ENCODE peak calls at places on chromosomes 3 and 15, in seven cellular contexts. G is breast epithelium, J is adrenal gland, A is transverse colon, Q is IMR-90, M is gastrocnemius medialis, R is right lobe of liver. W is an unnamed sample.

GRCh38 chr15:30043211-30043655 is 39.5 kb upstream of the GOLGA8J start:
- DNase-seq in R (no peak), J (no peak), A (no peak), M (no peak), Q (peak; percentile 29), G (no peak), W (no peak)

GRCh38 chr3:109731639-109732473 is 394.5 kb upstream of the DPPA4 start:
- DNase-seq in M (no peak), G (no peak), J (peak; percentile 29), A (peak; percentile 51), Q (peak; percentile 72), R (peak; percentile 54), W (peak; percentile 47)

GRCh38 chr3:42730294-42730693 is 27.7 kb upstream of the HHATL start:
- DNase-seq in G (peak; percentile 15), M (peak; percentile 60), A (no peak), J (no peak), R (no peak), Q (no peak), W (no peak)

GRCh38 chr3:5197470-5198312 is 10.2 kb downstream of the EDEM1 start:
- DNase-seq in J (no peak), G (no peak), M (no peak), A (no peak), R (no peak), Q (peak; percentile 73), W (peak; percentile 73)

GRCh38 chr3:52086939-52087675 is 30.7 kb upstream of the DUSP7 start:
- DNase-seq in M (no peak), A (no peak), Q (peak; percentile 56), R (no peak), J (no peak), G (no peak), W (peak; percentile 85)

GRCh38 chr3:70352215-70352614 is 39.8 kb upstream of the MDFIC2 start:
- DNase-seq in G (no peak), J (no peak), R (no peak), Q (no peak), A (no peak), M (no peak), W (no peak)

GRCh38 chr15:95742836-95743235 is 587.7 kb upstream of the NR2F2 start:
- DNase-seq in R (no peak), G (no peak), Q (no peak), A (no peak), J (no peak), M (no peak), W (no peak)

GRCh38 chr3:139434764-139435291 is 41.5 kb downstream of the RBP2 start:
- DNase-seq in R (no peak), J (peak; percentile 32), A (no peak), M (no peak), Q (peak; percentile 28), G (no peak), W (no peak)

GRCh38 chr15:29034593-29035364 is 149.0 kb downstream of the APBA2 start:
- DNase-seq in J (no peak), Q (no peak), G (no peak), R (no peak), A (no peak), M (no peak), W (no peak)

GRCh38 chr3:188594137-188594536 is 440.2 kb downstream of the LPP start:
- DNase-seq in Q (peak; percentile 95), R (no peak), J (no peak), M (no peak), A (no peak), G (peak; percentile 32), W (no peak)

GRCh38 chr3:64340636-64341240 is 115.5 kb upstream of the PRICKLE2 start:
- DNase-seq in G (no peak), Q (peak; percentile 93), R (no peak), J (no peak), A (no peak), M (no peak), W (no peak)

GRCh38 chr3:125125822-125126245 is 70.0 kb upstream of the HEG1 start:
- DNase-seq in J (peak; percentile 70), R (no peak), G (no peak), M (no peak), A (no peak), Q (peak; percentile 95), W (peak; percentile 75)

GRCh38 chr3:130379274-130379673 is 33.8 kb downstream of the COL6A5 start:
- DNase-seq in A (no peak), Q (no peak), J (no peak), G (no peak), M (no peak), R (no peak), W (no peak)

GRCh38 chr3:141561426-141562034 is 74.7 kb downstream of the RASA2 start:
- DNase-seq in M (no peak), R (no peak), Q (peak; percentile 80), G (no peak), J (no peak), A (peak; percentile 11), W (peak; percentile 75)

GRCh38 chr3:156910022-156910421 is 83.9 kb downstream of the LEKR1 start:
- DNase-seq in A (no peak), J (no peak), G (no peak), R (no peak), Q (no peak), M (no peak), W (no peak)

GRCh38 chr3:71725279-71725991 is at the start of gene EIF4E3:
- DNase-seq in R (peak; percentile 58), Q (peak; percentile 4), G (no peak), J (no peak), M (peak; percentile 21), A (peak; percentile 42), W (peak; percentile 52)

GRCh38 chr15:46921906-46922305 is 795.4 kb upstream of the SEMA6D start:
- DNase-seq in Q (no peak), J (no peak), A (no peak), R (no peak), G (no peak), M (no peak), W (no peak)

GRCh38 chr15:27418729-27419128 is 447.7 kb downstream of the GABRG3 start:
- DNase-seq in R (no peak), G (no peak), M (no peak), Q (no peak), J (no peak), A (no peak), W (peak; percentile 25)

GRCh38 chr15:57031605-57032004 is 113.2 kb downstream of the TCF12 start:
- DNase-seq in J (peak; percentile 30), M (no peak), Q (peak; percentile 76), G (no peak), R (no peak), A (no peak), W (peak; percentile 9)

DNA sequence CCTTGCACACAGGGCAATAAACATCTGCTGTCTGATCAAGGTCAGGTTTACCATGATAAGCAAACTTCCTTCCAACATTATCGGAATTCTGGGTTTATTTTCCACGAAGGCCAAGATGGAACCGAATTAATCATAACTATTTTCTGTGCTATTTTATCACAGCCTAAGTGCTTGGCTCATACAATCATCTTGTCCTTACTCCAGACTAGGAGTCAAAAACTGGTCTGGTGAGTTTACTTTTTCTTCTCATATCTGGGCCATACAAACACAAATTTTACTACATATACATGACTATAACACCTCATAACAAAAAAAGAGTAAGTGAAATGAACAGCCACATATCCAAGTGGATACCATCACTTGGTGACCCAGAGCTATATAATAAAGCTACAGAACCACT is 2.3 kb downstream of the FBN1 start:
- DNase-seq in J (no peak), G (no peak), A (no peak), M (no peak), R (no peak), Q (no peak), W (no peak)
- H3K4me3 ChIP-seq in J (no peak overlapping the region), G (peak overlapping the region; percentile 94), A (peak overlapping the region; percentile 54), M (peak overlapping the region; percentile 64), R (peak overlapping the region; percentile 48), Q (peak overlapping the region; percentile 90), W (no peak overlapping the region)

GRCh38 chr15:45048784-45049631 is 26.0 kb downstream of the SORD start:
- DNase-seq in A (no peak), Q (peak; percentile 40), R (no peak), J (peak; percentile 69), M (no peak), G (no peak), W (peak; percentile 93)
- TF ChIP-seq POLR2A in A (no peak), Q (no peak), R (no peak), J (no peak), M (no peak), G (no peak), W (no peak)

DNA sequence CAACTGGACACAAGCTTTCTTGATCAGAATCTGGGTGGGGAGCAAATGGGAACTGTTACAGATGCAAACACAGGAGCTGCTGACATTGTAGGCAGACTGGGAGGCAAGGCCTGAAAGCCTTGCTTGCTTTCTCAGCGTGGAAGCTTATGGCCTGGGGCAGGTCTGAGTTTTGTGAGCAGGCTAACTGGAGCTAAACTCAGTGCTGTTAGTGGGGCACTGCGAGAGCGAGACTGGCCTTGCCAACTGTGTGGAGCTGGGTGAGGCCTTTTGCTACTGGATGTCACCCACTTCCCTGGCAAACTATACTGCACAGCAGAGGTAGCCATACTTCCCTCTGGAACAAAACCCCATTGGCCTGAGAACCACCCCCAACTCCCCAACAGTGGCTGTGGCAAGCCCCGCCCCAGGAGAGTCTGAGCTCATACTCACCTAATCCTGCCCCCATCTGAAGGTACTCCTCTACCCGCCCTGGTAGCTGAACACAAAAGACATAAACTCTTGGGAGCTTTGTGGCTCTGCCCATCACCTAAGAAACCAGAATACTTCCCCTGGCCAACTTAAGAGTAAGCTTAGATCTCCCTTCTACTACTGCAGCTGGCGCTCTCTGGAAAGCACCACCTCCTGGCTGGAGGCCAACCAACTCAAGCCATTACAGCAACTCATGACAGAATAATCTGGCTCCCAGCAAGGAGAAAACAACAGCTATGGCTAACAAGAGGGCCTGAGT is 42.9 kb downstream of the CFAP20DC start:
- DNase-seq in R (no peak), G (no peak), A (no peak), Q (peak; percentile 76), M (no peak), J (peak; percentile 48), W (no peak)
- TF ChIP-seq CTCF in R (no peak), G (no peak), A (no peak), Q (no peak), M (no peak), J (no peak), W (no peak)

GRCh38 chr3:186283096-186283495 is 78.9 kb downstream of the DGKG start:
- DNase-seq in R (no peak), G (no peak), J (no peak), M (no peak), Q (peak; percentile 34), A (no peak), W (no peak)

GRCh38 chr3:186284661-186285060 is 77.4 kb downstream of the DGKG start:
- DNase-seq in G (no peak), Q (no peak), A (no peak), J (no peak), M (no peak), R (no peak), W (no peak)

GRCh38 chr3:186283651-186284445 is 78.2 kb downstream of the DGKG start:
- DNase-seq in Q (peak; percentile 59), J (no peak), R (no peak), G (no peak), M (no peak), A (no peak), W (no peak)

GRCh38 chr3:186280737-186281136 is 81.3 kb downstream of the DGKG start:
- DNase-seq in R (no peak), M (no peak), J (no peak), Q (no peak), G (no peak), A (no peak), W (peak; percentile 34)

GRCh38 chr3:186281172-186281571 is 80.9 kb downstream of the DGKG start:
- DNase-seq in J (no peak), Q (peak; percentile 88), M (no peak), A (no peak), G (no peak), R (peak; percentile 12), W (no peak)
- H3K4me3 ChIP-seq in J (no peak overlapping the region), Q (no peak overlapping the region), M (no peak overlapping the region), A (no peak overlapping the region), G (no peak overlapping the region), R (no peak overlapping the region), W (no peak overlapping the region)